ENCODE peak calls at places on chromosomes 6 and 20, in four cellular contexts. One of them, this sample, is unnamed.

GRCh38 chr6:139473239-139473701 is 98.8 kb upstream of the CITED2 start:
- DNase-seq in fibroblast of lung: peak
- DNase-seq in activated CD8-positive, alpha-beta memory T cell treated with anti-CD3 and anti-CD28 coated beads, Interleukin-2, amount 50 U/mL, for 4 hours: no peak
- DNase-seq in PC-9: no peak
- DNase-seq in this sample: peak

GRCh38 chr6:18990313-18990978 is 603.3 kb downstream of the RNF144B start:
- DNase-seq in PC-9: no peak
- DNase-seq in fibroblast of lung: peak
- DNase-seq in activated CD8-positive, alpha-beta memory T cell treated with anti-CD3 and anti-CD28 coated beads, Interleukin-2, amount 50 U/mL, for 4 hours: no peak
- DNase-seq in this sample: no peak

GRCh38 chr6:72620866-72621242 is 1.0 kb upstream of the KCNQ5 start:
- DNase-seq in activated CD8-positive, alpha-beta memory T cell treated with anti-CD3 and anti-CD28 coated beads, Interleukin-2, amount 50 U/mL, for 4 hours: peak
- DNase-seq in PC-9: no peak
- DNase-seq in fibroblast of lung: no peak
- DNase-seq in this sample: no peak

GRCh38 chr6:166751051-166751595 is 124.1 kb upstream of the RPS6KA2 start:
- DNase-seq in fibroblast of lung: peak
- DNase-seq in activated CD8-positive, alpha-beta memory T cell treated with anti-CD3 and anti-CD28 coated beads, Interleukin-2, amount 50 U/mL, for 4 hours: peak
- DNase-seq in PC-9: no peak
- DNase-seq in this sample: no peak

GRCh38 chr20:6576721-6577120 is 190.8 kb upstream of the BMP2 start:
- DNase-seq in PC-9: no peak
- DNase-seq in fibroblast of lung: peak
- DNase-seq in activated CD8-positive, alpha-beta memory T cell treated with anti-CD3 and anti-CD28 coated beads, Interleukin-2, amount 50 U/mL, for 4 hours: no peak
- DNase-seq in this sample: no peak

GRCh38 chr6:1481326-1481725 is 92.0 kb downstream of the FOXF2 start:
- DNase-seq in PC-9: peak
- DNase-seq in fibroblast of lung: peak
- DNase-seq in activated CD8-positive, alpha-beta memory T cell treated with anti-CD3 and anti-CD28 coated beads, Interleukin-2, amount 50 U/mL, for 4 hours: no peak
- DNase-seq in this sample: no peak

GRCh38 chr6:149963212-149963461 is 606 bp upstream of the ULBP1 start:
- DNase-seq in fibroblast of lung: peak
- DNase-seq in PC-9: peak
- DNase-seq in activated CD8-positive, alpha-beta memory T cell treated with anti-CD3 and anti-CD28 coated beads, Interleukin-2, amount 50 U/mL, for 4 hours: peak
- DNase-seq in this sample: no peak

GRCh38 chr6:166775180-166775922 is 148.3 kb upstream of the RPS6KA2 start:
- DNase-seq in fibroblast of lung: peak
- DNase-seq in PC-9: peak
- DNase-seq in activated CD8-positive, alpha-beta memory T cell treated with anti-CD3 and anti-CD28 coated beads, Interleukin-2, amount 50 U/mL, for 4 hours: peak
- DNase-seq in this sample: no peak

GRCh38 chr6:16909599-16910360 is 148.5 kb upstream of the ATXN1 start:
- DNase-seq in activated CD8-positive, alpha-beta memory T cell treated with anti-CD3 and anti-CD28 coated beads, Interleukin-2, amount 50 U/mL, for 4 hours: no peak
- DNase-seq in fibroblast of lung: peak
- DNase-seq in PC-9: peak
- DNase-seq in this sample: no peak

GRCh38 chr6:143090314-143091044 is 29.8 kb downstream of the AIG1 start:
- DNase-seq in activated CD8-positive, alpha-beta memory T cell treated with anti-CD3 and anti-CD28 coated beads, Interleukin-2, amount 50 U/mL, for 4 hours: no peak
- DNase-seq in fibroblast of lung: no peak
- DNase-seq in PC-9: no peak
- DNase-seq in this sample: no peak

GRCh38 chr6:27591660-27592059 is 118.8 kb upstream of the ZNF184 start:
- DNase-seq in fibroblast of lung: peak
- DNase-seq in activated CD8-positive, alpha-beta memory T cell treated with anti-CD3 and anti-CD28 coated beads, Interleukin-2, amount 50 U/mL, for 4 hours: no peak
- DNase-seq in PC-9: peak
- DNase-seq in this sample: no peak

GRCh38 chr6:170048615-170049256 is 242.1 kb downstream of the DLL1 start:
- DNase-seq in activated CD8-positive, alpha-beta memory T cell treated with anti-CD3 and anti-CD28 coated beads, Interleukin-2, amount 50 U/mL, for 4 hours: no peak
- DNase-seq in PC-9: no peak
- DNase-seq in fibroblast of lung: no peak
- DNase-seq in this sample: no peak

GRCh38 chr6:16654703-16655102 is 106.6 kb downstream of the ATXN1 start:
- DNase-seq in fibroblast of lung: no peak
- DNase-seq in activated CD8-positive, alpha-beta memory T cell treated with anti-CD3 and anti-CD28 coated beads, Interleukin-2, amount 50 U/mL, for 4 hours: no peak
- DNase-seq in PC-9: no peak
- DNase-seq in this sample: no peak

GRCh38 chr6:33845031-33845430 is 41.2 kb upstream of the MLN start:
- DNase-seq in fibroblast of lung: no peak
- DNase-seq in activated CD8-positive, alpha-beta memory T cell treated with anti-CD3 and anti-CD28 coated beads, Interleukin-2, amount 50 U/mL, for 4 hours: no peak
- DNase-seq in PC-9: no peak
- DNase-seq in this sample: no peak

GRCh38 chr6:82570083-82570482 is 206.5 kb downstream of the TPBG start:
- DNase-seq in fibroblast of lung: no peak
- DNase-seq in PC-9: no peak
- DNase-seq in activated CD8-positive, alpha-beta memory T cell treated with anti-CD3 and anti-CD28 coated beads, Interleukin-2, amount 50 U/mL, for 4 hours: no peak
- DNase-seq in this sample: peak

GRCh38 chr6:4844108-4844507 is 67.9 kb downstream of the CDYL start:
- DNase-seq in fibroblast of lung: no peak
- DNase-seq in activated CD8-positive, alpha-beta memory T cell treated with anti-CD3 and anti-CD28 coated beads, Interleukin-2, amount 50 U/mL, for 4 hours: no peak
- DNase-seq in PC-9: no peak
- DNase-seq in this sample: no peak

GRCh38 chr6:150491131-150491795 is 108.4 kb upstream of the PLEKHG1 start:
- DNase-seq in PC-9: peak
- DNase-seq in activated CD8-positive, alpha-beta memory T cell treated with anti-CD3 and anti-CD28 coated beads, Interleukin-2, amount 50 U/mL, for 4 hours: no peak
- DNase-seq in fibroblast of lung: peak
- DNase-seq in this sample: no peak

GRCh38 chr6:2596222-2596621 is 154.5 kb downstream of the MYLK4 start:
- DNase-seq in PC-9: no peak
- DNase-seq in activated CD8-positive, alpha-beta memory T cell treated with anti-CD3 and anti-CD28 coated beads, Interleukin-2, amount 50 U/mL, for 4 hours: no peak
- DNase-seq in fibroblast of lung: no peak
- DNase-seq in this sample: no peak